ENCODE peak calls at places on chromosomes 1 and 21, in five cellular contexts. One of them, this sample, is unnamed.

GRCh38 chr1:195141294-195141693 is 1466.9 kb downstream of the KCNT2 start:
- DNase-seq in GM12865: no peak
- DNase-seq in H4: no peak
- DNase-seq in posterior cingulate gyrus: no peak
- DNase-seq in EH: no peak
- DNase-seq in this sample: no peak

GRCh38 chr1:226987623-226988336 is 47.7 kb downstream of the COQ8A start:
- DNase-seq in GM12865: no peak
- DNase-seq in H4: no peak
- DNase-seq in posterior cingulate gyrus: no peak
- DNase-seq in EH: no peak
- DNase-seq in this sample: no peak

GRCh38 chr1:21671915-21672314 is 2.8 kb upstream of the RAP1GAP start:
- DNase-seq in H4: no peak
- DNase-seq in GM12865: no peak
- DNase-seq in EH: no peak
- DNase-seq in posterior cingulate gyrus: no peak
- DNase-seq in this sample: no peak

GRCh38 chr1:248243204-248243603 is 12.0 kb downstream of the OR2M4 start:
- DNase-seq in posterior cingulate gyrus: no peak
- DNase-seq in EH: peak; percentile 11
- DNase-seq in H4: peak; percentile 50
- DNase-seq in GM12865: peak; percentile 66
- DNase-seq in this sample: peak; percentile 46

GRCh38 chr1:210296682-210297081 is 32.0 kb upstream of the HHAT start:
- DNase-seq in GM12865: no peak
- DNase-seq in H4: no peak
- DNase-seq in EH: no peak
- DNase-seq in posterior cingulate gyrus: no peak
- DNase-seq in this sample: no peak

GRCh38 chr21:31273278-31273677 is 70.8 kb downstream of the TIAM1 start:
- DNase-seq in posterior cingulate gyrus: no peak
- DNase-seq in EH: no peak
- DNase-seq in H4: no peak
- DNase-seq in GM12865: no peak
- DNase-seq in this sample: no peak

GRCh38 chr1:154466879-154467767 is 34.9 kb upstream of the TDRD10 start:
- DNase-seq in EH: peak; percentile 15
- DNase-seq in H4: no peak
- DNase-seq in GM12865: peak; percentile 42
- DNase-seq in posterior cingulate gyrus: no peak
- DNase-seq in this sample: peak; percentile 58

GRCh38 chr21:44730028-44730395 is 18.6 kb upstream of the TSPEAR start:
- DNase-seq in posterior cingulate gyrus: no peak
- DNase-seq in H4: no peak
- DNase-seq in EH: no peak
- DNase-seq in GM12865: no peak
- DNase-seq in this sample: no peak

GRCh38 chr1:23469372-23469982 is 14.5 kb downstream of the ASAP3 start:
- DNase-seq in GM12865: no peak
- DNase-seq in EH: no peak
- DNase-seq in H4: no peak
- DNase-seq in posterior cingulate gyrus: no peak
- DNase-seq in this sample: no peak

GRCh38 chr1:246297314-246298273 is 209.5 kb downstream of the SMYD3 start:
- DNase-seq in GM12865: no peak
- DNase-seq in posterior cingulate gyrus: no peak
- DNase-seq in EH: no peak
- DNase-seq in H4: no peak
- DNase-seq in this sample: no peak